ENCODE peak calls at places on chromosomes 1 and 21, in eight cellular contexts. L is AG04449, M is fibroblast of pulmonary artery, U is GM12865, J is suprapubic skin, Q is foreskin fibroblast, F is stomach, Y is AG10803. R is an unnamed sample.

GRCh38 chr1:153963850-153964331 is 554 bp upstream of the SLC39A1 start:
- DNase-seq in L (no peak), M (no peak), U (no peak), J (peak), Q (no peak), F (peak), Y (no peak), R (peak)

GRCh38 chr1:84758968-84759491 is 68.8 kb upstream of the SSX2IP start:
- DNase-seq in L (no peak), M (no peak), U (no peak), J (no peak), Q (no peak), F (no peak), Y (peak), R (no peak)

GRCh38 chr1:202438393-202439174 is 90.1 kb downstream of the PPP1R12B start:
- DNase-seq in L (no peak), M (no peak), U (no peak), J (no peak), Q (no peak), F (no peak), Y (no peak), R (no peak)

GRCh38 chr1:168485048-168485447 is 58.7 kb downstream of the XCL2 start:
- DNase-seq in L (no peak), M (peak), U (no peak), J (no peak), Q (no peak), F (no peak), Y (peak), R (peak)

GRCh38 chr1:179091691-179092165 is 9.9 kb downstream of the TOR3A start:
- DNase-seq in L (peak), M (peak), U (no peak), J (no peak), Q (peak), F (peak), Y (peak), R (no peak)

GRCh38 chr1:8875216-8875861 is 3.1 kb downstream of the ENO1 start:
- DNase-seq in L (no peak), M (no peak), U (no peak), J (no peak), Q (no peak), F (no peak), Y (no peak), R (no peak)

GRCh38 chr1:47262787-47263413 is 30.9 kb upstream of the TAL1 start:
- DNase-seq in L (no peak), M (peak), U (peak), J (no peak), Q (peak), F (peak), Y (peak), R (peak)

GRCh38 chr1:67639336-67639735 is 45.7 kb upstream of the GADD45A start:
- DNase-seq in L (no peak), M (peak), U (no peak), J (no peak), Q (no peak), F (no peak), Y (no peak), R (no peak)

GRCh38 chr1:223156343-223156742 is 13.3 kb upstream of the TLR5 start:
- DNase-seq in L (no peak), M (no peak), U (no peak), J (no peak), Q (no peak), F (no peak), Y (no peak), R (no peak)

GRCh38 chr1:21262282-21263051 is 27.8 kb downstream of the ECE1 start:
- DNase-seq in L (no peak), M (peak), U (no peak), J (peak), Q (peak), F (peak), Y (peak), R (peak)

GRCh38 chr1:38609166-38609880 is 250.2 kb downstream of the RRAGC start:
- DNase-seq in L (no peak), M (no peak), U (no peak), J (no peak), Q (no peak), F (no peak), Y (no peak), R (no peak)

GRCh38 chr1:229717774-229718173 is 91.7 kb downstream of the URB2 start:
- DNase-seq in L (no peak), M (no peak), U (peak), J (no peak), Q (no peak), F (no peak), Y (peak), R (no peak)

GRCh38 chr1:108570128-108570527 is 10.2 kb downstream of the EEIG2 start:
- DNase-seq in L (no peak), M (peak), U (peak), J (no peak), Q (no peak), F (no peak), Y (peak), R (no peak)

GRCh38 chr1:170012920-170013319 is 61.6 kb downstream of the KIFAP3 start:
- DNase-seq in L (no peak), M (no peak), U (no peak), J (no peak), Q (no peak), F (no peak), Y (no peak), R (no peak)
- TF ChIP-seq CTCF in L (no peak), M (no peak), U (no peak), J (no peak), Q (no peak), F (no peak), Y (no peak), R (no peak)

GRCh38 chr21:27021046-27021445 is 54.2 kb upstream of the ADAMTS5 start:
- DNase-seq in L (no peak), M (no peak), U (no peak), J (no peak), Q (no peak), F (no peak), Y (peak), R (no peak)
- TF ChIP-seq CTCF in L (no peak), M (no peak), U (no peak), J (no peak), Q (no peak), F (no peak), Y (no peak), R (no peak)

GRCh38 chr1:158113759-158114127 is 67.0 kb upstream of the CD1D start:
- DNase-seq in L (no peak), M (no peak), U (no peak), J (no peak), Q (no peak), F (no peak), Y (no peak), R (no peak)

GRCh38 chr1:158116768-158117167 is 63.9 kb upstream of the CD1D start:
- DNase-seq in L (no peak), M (no peak), U (no peak), J (no peak), Q (no peak), F (no peak), Y (no peak), R (no peak)

GRCh38 chr1:158115126-158115525 is 65.6 kb upstream of the CD1D start:
- DNase-seq in L (no peak), M (no peak), U (peak), J (no peak), Q (no peak), F (no peak), Y (no peak), R (no peak)

GRCh38 chr1:158116311-158116710 is 64.4 kb upstream of the CD1D start:
- DNase-seq in L (no peak), M (no peak), U (no peak), J (no peak), Q (no peak), F (no peak), Y (no peak), R (no peak)

GRCh38 chr1:158112994-158113758 is 67.5 kb upstream of the CD1D start:
- DNase-seq in L (no peak), M (peak), U (no peak), J (no peak), Q (peak), F (no peak), Y (peak), R (peak)
- TF ChIP-seq CTCF in L (peak), M (peak), U (no peak), J (no peak), Q (no peak), F (peak), Y (peak), R (peak)

GRCh38 chr21:17512245-17513213 is at the start of gene CXADR:
- DNase-seq in L (no peak), M (peak), U (peak), J (no peak), Q (no peak), F (peak), Y (no peak), R (peak)
- TF ChIP-seq CTCF in L (peak), M (peak), U (peak), J (no peak), Q (peak), F (peak), Y (peak), R (peak)

GRCh38 chr1:81802601-81803422 is 2.1 kb downstream of the ADGRL2 start:
- DNase-seq in L (no peak), M (peak), U (peak), J (peak), Q (peak), F (peak), Y (peak), R (peak)
- TF ChIP-seq CTCF in L (peak), M (peak), U (no peak), J (no peak), Q (peak), F (peak), Y (peak), R (peak)

GRCh38 chr1:43994071-43994470 is 2.7 kb downstream of the CCDC24 start:
- DNase-seq in L (no peak), M (no peak), U (no peak), J (no peak), Q (no peak), F (no peak), Y (no peak), R (no peak)

GRCh38 chr1:43995984-43996732 is 4.8 kb downstream of the CCDC24 start:
- DNase-seq in L (no peak), M (no peak), U (no peak), J (no peak), Q (no peak), F (no peak), Y (no peak), R (no peak)

GRCh38 chr1:43996733-43997115 is 5.3 kb downstream of the CCDC24 start:
- DNase-seq in L (no peak), M (no peak), U (no peak), J (no peak), Q (no peak), F (no peak), Y (no peak), R (no peak)

GRCh38 chr1:43993206-43993914 is 2.0 kb downstream of the CCDC24 start:
- DNase-seq in L (no peak), M (no peak), U (no peak), J (no peak), Q (no peak), F (no peak), Y (no peak), R (no peak)

DNA sequence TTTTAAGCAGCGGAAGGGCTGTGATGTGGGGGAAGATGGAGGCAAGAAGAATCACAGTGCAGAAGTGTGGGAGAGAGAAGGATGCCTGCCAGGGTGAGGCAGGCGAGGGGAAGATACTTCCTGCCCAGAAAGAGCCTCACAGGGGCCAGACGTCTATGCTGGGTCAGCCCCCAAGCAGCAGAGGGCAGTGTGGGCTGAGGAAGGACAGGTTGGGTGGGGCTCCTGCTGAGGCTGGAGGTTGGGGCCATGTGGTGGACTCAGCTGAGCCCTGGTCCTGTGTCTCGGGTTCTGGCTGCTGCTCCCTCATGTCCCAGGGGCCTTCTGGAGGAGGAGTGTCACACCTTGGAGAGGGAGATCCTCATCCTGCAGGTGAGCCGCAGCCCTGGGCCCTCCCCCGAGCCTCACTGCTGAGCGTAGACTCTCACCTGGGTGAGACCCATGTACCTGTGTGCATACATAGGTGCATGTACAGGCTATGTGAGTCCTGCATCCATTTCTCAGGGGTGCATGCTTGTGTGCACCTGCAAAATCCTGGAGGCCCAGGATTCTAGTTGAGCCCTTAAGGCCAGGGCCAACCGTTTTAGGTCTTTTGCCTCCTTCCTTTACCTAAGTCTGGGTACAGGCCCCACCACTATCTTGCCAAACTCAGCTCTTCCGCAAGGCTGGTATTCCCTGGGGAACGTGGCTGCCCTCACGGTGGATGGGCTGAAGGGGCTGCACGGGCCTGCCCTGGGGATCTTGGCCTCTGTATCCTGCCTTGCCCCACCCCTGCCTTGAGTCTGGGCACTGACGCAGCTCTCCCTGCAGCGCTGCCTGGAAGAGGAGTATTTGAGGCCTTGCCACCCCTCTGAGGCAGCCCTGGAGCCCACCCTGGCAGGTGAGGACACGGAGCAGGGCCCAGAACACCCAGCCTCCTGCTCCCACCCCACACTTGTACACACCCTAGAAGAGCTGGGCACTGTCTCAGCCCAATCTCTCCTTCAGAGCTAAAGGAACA is 3.7 kb downstream of the CCDC24 start:
- DNase-seq in L (no peak), M (peak), U (peak), J (no peak), Q (no peak), F (no peak), Y (peak), R (no peak)
- TF ChIP-seq CTCF in L (peak), M (peak), U (peak), J (no peak), Q (peak), F (no peak), Y (peak), R (peak)

GRCh38 chr1:43074244-43074643 is 97.8 kb downstream of the EBNA1BP2 start:
- DNase-seq in L (no peak), M (no peak), U (no peak), J (no peak), Q (no peak), F (no peak), Y (no peak), R (no peak)
- TF ChIP-seq CTCF in L (no peak), M (no peak), U (no peak), J (no peak), Q (no peak), F (no peak), Y (no peak), R (peak)

R was measured in astrocyte of the spinal cord.